ENCODE peak calls at places on chromosomes 16 and 17, in four cellular contexts. I is stomach, P is mucosa of gallbladder, X is fibroblast of lung. V is an unnamed sample.

GRCh38 chr17:1718362-1719165 is 5.9 kb upstream of the WDR81 start:
- DNase-seq in I (no peak), P (no peak), X (no peak), V (no peak)

GRCh38 chr16:58317608-58318152 is 22.9 kb upstream of the PRSS54 start:
- DNase-seq in I (no peak), P (no peak), X (no peak), V (no peak)

GRCh38 chr17:17681744-17682292 is 560 bp downstream of the RAI1 start:
- DNase-seq in I (no peak), P (no peak), X (no peak), V (no peak)

GRCh38 chr16:25108054-25108453 is 3.5 kb upstream of the LCMT1 start:
- DNase-seq in I (no peak), P (no peak), X (no peak), V (no peak)

GRCh38 chr16:9836118-9836736 is 346.0 kb downstream of the GRIN2A start:
- DNase-seq in I (no peak), P (no peak), X (peak; percentile 12), V (peak; percentile 38)

GRCh38 chr16:12618515-12618914 is 185.2 kb downstream of the CPPED1 start:
- DNase-seq in I (no peak), P (no peak), X (no peak), V (no peak)

GRCh38 chr16:22206847-22207714 is 1.0 kb downstream of the EEF2K start:
- DNase-seq in I (peak; percentile 88), P (peak; percentile 76), X (peak; percentile 69), V (peak; percentile 83)

GRCh38 chr16:24054649-24055560 is 201.2 kb upstream of the CACNG3 start:
- DNase-seq in I (no peak), P (no peak), X (no peak), V (no peak)

GRCh38 chr16:69600202-69600601 is 34.4 kb downstream of the NFAT5 start:
- DNase-seq in I (no peak), P (no peak), X (no peak), V (no peak)